ENCODE peak calls at places on chromosomes 3 and 15, in five cellular contexts. One of them, this sample, is unnamed.

GRCh38 chr3:27615555-27615954 is 106.6 kb downstream of the EOMES start:
- DNase-seq in heart left ventricle: no peak
- DNase-seq in upper lobe of right lung: no peak
- DNase-seq in A549: no peak
- DNase-seq in psoas muscle: no peak
- DNase-seq in this sample: peak

GRCh38 chr15:30922469-30923311 is 19.0 kb downstream of the FAN1 start:
- DNase-seq in heart left ventricle: no peak
- DNase-seq in upper lobe of right lung: no peak
- DNase-seq in A549: peak
- DNase-seq in psoas muscle: no peak
- DNase-seq in this sample: no peak

GRCh38 chr3:30300844-30301243 is 305.6 kb upstream of the TGFBR2 start:
- DNase-seq in heart left ventricle: no peak
- DNase-seq in upper lobe of right lung: no peak
- DNase-seq in A549: peak
- DNase-seq in psoas muscle: no peak
- DNase-seq in this sample: no peak

GRCh38 chr3:117103645-117104044 is 394.1 kb downstream of the TUSC7 start:
- DNase-seq in heart left ventricle: no peak
- DNase-seq in upper lobe of right lung: no peak
- DNase-seq in A549: no peak
- DNase-seq in psoas muscle: no peak
- DNase-seq in this sample: no peak

GRCh38 chr3:187223799-187224198 is 26.5 kb downstream of the RTP1 start:
- DNase-seq in heart left ventricle: no peak
- DNase-seq in upper lobe of right lung: no peak
- DNase-seq in A549: no peak
- DNase-seq in psoas muscle: no peak
- DNase-seq in this sample: peak

GRCh38 chr3:150744041-150745026 is 18.6 kb downstream of the SIAH2 start:
- DNase-seq in heart left ventricle: no peak
- DNase-seq in upper lobe of right lung: no peak
- DNase-seq in A549: no peak
- DNase-seq in psoas muscle: no peak
- DNase-seq in this sample: peak

GRCh38 chr3:37768107-37768809 is 93.4 kb upstream of the CTDSPL start:
- DNase-seq in heart left ventricle: no peak
- DNase-seq in upper lobe of right lung: no peak
- DNase-seq in A549: peak
- DNase-seq in psoas muscle: no peak
- DNase-seq in this sample: no peak

GRCh38 chr15:58221591-58222241 is 83.5 kb downstream of the AQP9 start:
- DNase-seq in heart left ventricle: no peak
- DNase-seq in upper lobe of right lung: no peak
- DNase-seq in A549: peak
- DNase-seq in psoas muscle: no peak
- DNase-seq in this sample: no peak

GRCh38 chr3:9876991-9877390 is 3.1 kb downstream of the CIDEC start:
- DNase-seq in heart left ventricle: no peak
- DNase-seq in upper lobe of right lung: no peak
- DNase-seq in A549: no peak
- DNase-seq in psoas muscle: no peak
- DNase-seq in this sample: no peak

GRCh38 chr3:17039579-17039978 is 154.8 kb downstream of the PLCL2 start:
- DNase-seq in heart left ventricle: no peak
- DNase-seq in upper lobe of right lung: no peak
- DNase-seq in A549: peak
- DNase-seq in psoas muscle: no peak
- DNase-seq in this sample: no peak

GRCh38 chr15:53627279-53627678 is 132.2 kb downstream of the WDR72 start:
- DNase-seq in heart left ventricle: no peak
- DNase-seq in upper lobe of right lung: no peak
- DNase-seq in A549: no peak
- DNase-seq in psoas muscle: no peak
- DNase-seq in this sample: no peak

GRCh38 chr3:181906338-181906737 is 194.6 kb downstream of the SOX2 start:
- DNase-seq in heart left ventricle: no peak
- DNase-seq in upper lobe of right lung: no peak
- DNase-seq in A549: no peak
- DNase-seq in psoas muscle: no peak
- DNase-seq in this sample: no peak

GRCh38 chr3:5011555-5012256 is 32.5 kb downstream of the BHLHE40 start:
- DNase-seq in heart left ventricle: no peak
- DNase-seq in upper lobe of right lung: peak
- DNase-seq in A549: no peak
- DNase-seq in psoas muscle: no peak
- DNase-seq in this sample: no peak

GRCh38 chr3:39409514-39410136 is 3.1 kb downstream of the RPSA start:
- DNase-seq in heart left ventricle: no peak
- DNase-seq in upper lobe of right lung: no peak
- DNase-seq in A549: no peak
- DNase-seq in psoas muscle: no peak
- DNase-seq in this sample: no peak
- H3K4me3 ChIP-seq in heart left ventricle: no peak
- H3K4me3 ChIP-seq in upper lobe of right lung: no peak
- H3K4me3 ChIP-seq in A549: peak
- H3K4me3 ChIP-seq in psoas muscle: peak
- H3K4me3 ChIP-seq in this sample: no peak

DNA sequence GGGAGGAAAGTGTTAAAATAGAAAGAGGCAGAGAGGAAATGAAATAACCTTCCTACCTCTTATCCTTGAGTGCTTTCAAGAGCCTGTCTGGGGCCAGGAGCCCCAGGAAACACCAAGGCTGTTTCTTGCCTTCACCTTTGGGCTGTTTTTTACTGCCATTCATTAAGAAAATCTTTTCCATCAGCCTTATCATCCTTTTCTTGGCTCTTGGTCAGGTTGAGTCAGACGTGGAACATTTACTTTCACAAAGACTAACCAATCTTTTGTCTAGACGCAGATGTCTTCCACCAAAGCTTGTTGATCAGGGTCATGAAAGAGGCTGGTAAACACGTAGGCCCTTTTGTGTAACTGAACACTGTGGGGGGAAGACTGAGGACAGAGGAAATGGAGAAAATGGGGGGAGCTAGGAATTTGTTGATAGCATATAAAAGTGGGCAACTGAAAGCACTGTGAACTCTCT is 151.0 kb upstream of the THBS1 start:
- DNase-seq in heart left ventricle: no peak
- DNase-seq in upper lobe of right lung: no peak
- DNase-seq in A549: peak
- DNase-seq in psoas muscle: no peak
- DNase-seq in this sample: no peak
- TF ChIP-seq CTCF in heart left ventricle: no peak
- TF ChIP-seq CTCF in upper lobe of right lung: no peak
- TF ChIP-seq CTCF in A549: no peak
- TF ChIP-seq CTCF in psoas muscle: no peak
- TF ChIP-seq CTCF in this sample: no peak

GRCh38 chr15:70480196-70480856 is 283.0 kb downstream of the UACA start:
- DNase-seq in heart left ventricle: no peak
- DNase-seq in upper lobe of right lung: no peak
- DNase-seq in A549: no peak
- DNase-seq in psoas muscle: no peak
- DNase-seq in this sample: no peak
- H3K4me3 ChIP-seq in heart left ventricle: no peak
- H3K4me3 ChIP-seq in upper lobe of right lung: no peak
- H3K4me3 ChIP-seq in A549: no peak
- H3K4me3 ChIP-seq in psoas muscle: no peak
- H3K4me3 ChIP-seq in this sample: no peak

DNA sequence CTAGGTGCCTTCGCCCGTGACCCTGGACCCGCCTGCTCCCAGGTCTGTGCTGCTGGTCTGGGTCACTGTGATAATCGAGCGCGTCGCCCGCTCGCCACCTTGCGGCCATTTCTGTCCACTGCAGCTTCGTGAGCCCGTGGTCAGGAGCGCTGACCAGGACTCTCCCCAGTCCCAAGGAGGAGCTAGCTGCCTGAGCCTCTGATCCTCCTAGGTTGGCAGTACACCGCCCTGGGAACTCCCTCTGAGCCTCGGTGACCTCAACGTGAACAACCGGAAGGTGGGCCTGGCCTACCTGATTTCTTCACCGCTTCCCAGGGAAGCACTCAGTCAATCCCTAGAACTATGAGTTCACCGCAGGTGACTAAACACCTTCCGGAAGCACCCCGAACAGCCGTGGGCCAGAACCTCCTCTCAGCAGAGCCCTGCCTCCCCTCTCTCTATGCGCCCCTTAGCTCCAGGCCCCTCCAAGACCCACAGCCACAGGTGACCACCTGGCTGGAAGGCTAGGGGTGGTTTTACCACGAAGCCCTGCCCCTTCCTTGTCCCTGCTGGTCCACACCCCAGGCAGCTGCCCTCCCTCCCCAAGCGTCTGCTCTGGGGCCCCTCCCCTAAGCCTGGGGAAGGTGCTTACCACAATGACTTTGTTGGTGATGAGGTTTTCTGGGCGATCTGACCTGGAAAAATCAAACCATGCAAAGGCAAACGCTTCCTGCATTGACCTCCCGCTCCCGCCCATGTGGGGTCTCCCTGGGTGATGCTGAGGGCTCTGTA is 9.7 kb downstream of the PLA2G4D start:
- DNase-seq in heart left ventricle: peak
- DNase-seq in upper lobe of right lung: peak
- DNase-seq in A549: peak
- DNase-seq in psoas muscle: peak
- DNase-seq in this sample: no peak
- TF ChIP-seq CTCF in heart left ventricle: peak
- TF ChIP-seq CTCF in upper lobe of right lung: peak
- TF ChIP-seq CTCF in A549: peak
- TF ChIP-seq CTCF in psoas muscle: peak
- TF ChIP-seq CTCF in this sample: peak

DNA sequence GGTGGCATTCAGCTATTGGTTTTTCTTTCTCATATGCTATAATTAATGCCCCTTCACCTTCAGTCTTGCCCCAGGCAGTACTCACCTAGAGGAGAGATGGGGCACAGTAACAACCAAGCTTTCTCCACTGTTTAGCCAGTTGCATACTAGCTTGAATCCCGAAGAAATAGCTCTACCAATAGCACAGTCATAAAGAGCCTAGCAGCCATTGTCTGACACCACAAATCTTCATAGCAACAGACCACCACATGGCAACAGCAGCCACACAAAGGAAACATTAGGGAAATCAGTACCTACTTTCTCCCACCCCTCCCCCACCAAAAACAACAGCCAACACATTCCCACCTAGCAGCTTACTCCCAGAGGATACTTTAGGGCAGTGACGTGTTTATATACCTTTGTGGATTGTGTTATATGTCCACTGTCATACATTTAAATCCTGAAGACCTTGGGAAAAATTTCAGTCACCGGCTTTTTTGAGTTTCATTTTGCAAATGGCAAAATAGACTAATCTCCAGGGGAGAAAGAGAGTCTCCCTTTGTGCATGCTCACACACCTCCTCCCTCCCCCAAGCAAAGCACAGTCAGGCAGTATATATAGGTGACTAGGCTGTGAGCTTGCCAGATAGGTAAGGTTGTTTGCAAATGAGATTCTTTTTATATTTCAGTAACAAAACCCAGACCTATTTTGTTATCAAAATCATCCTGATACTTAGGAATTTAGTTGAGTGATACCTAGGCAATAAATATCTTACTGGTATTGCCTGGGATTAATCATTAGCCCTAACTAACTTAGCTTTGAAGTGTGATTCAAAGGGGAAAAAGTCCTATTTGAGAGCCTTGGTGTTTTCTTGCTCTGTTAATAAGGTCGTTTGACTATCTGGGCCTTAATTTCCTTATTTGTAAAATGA is 140.6 kb downstream of the RBPMS2 start:
- DNase-seq in heart left ventricle: no peak
- DNase-seq in upper lobe of right lung: no peak
- DNase-seq in A549: peak
- DNase-seq in psoas muscle: no peak
- DNase-seq in this sample: no peak
- H3K4me3 ChIP-seq in heart left ventricle: no peak
- H3K4me3 ChIP-seq in upper lobe of right lung: no peak
- H3K4me3 ChIP-seq in A549: no peak
- H3K4me3 ChIP-seq in psoas muscle: no peak
- H3K4me3 ChIP-seq in this sample: no peak

GRCh38 chr15:92273732-92274131 is 119.9 kb upstream of the ST8SIA2 start:
- DNase-seq in heart left ventricle: no peak
- DNase-seq in upper lobe of right lung: no peak
- DNase-seq in A549: no peak
- DNase-seq in psoas muscle: no peak
- DNase-seq in this sample: no peak

GRCh38 chr15:92272106-92272505 is 121.6 kb upstream of the ST8SIA2 start:
- DNase-seq in heart left ventricle: no peak
- DNase-seq in upper lobe of right lung: no peak
- DNase-seq in A549: no peak
- DNase-seq in psoas muscle: no peak
- DNase-seq in this sample: no peak

GRCh38 chr15:92273286-92273685 is 120.4 kb upstream of the ST8SIA2 start:
- DNase-seq in heart left ventricle: no peak
- DNase-seq in upper lobe of right lung: no peak
- DNase-seq in A549: no peak
- DNase-seq in psoas muscle: no peak
- DNase-seq in this sample: no peak

GRCh38 chr15:92277776-92278175 is 115.9 kb upstream of the ST8SIA2 start:
- DNase-seq in heart left ventricle: peak
- DNase-seq in upper lobe of right lung: no peak
- DNase-seq in A549: peak
- DNase-seq in psoas muscle: no peak
- DNase-seq in this sample: no peak
- TF ChIP-seq CTCF in heart left ventricle: peak
- TF ChIP-seq CTCF in upper lobe of right lung: peak
- TF ChIP-seq CTCF in A549: peak
- TF ChIP-seq CTCF in psoas muscle: peak
- TF ChIP-seq CTCF in this sample: peak

GRCh38 chr3:73618461-73618860 is 6.3 kb downstream of the PDZRN3 start:
- DNase-seq in heart left ventricle: no peak
- DNase-seq in upper lobe of right lung: no peak
- DNase-seq in A549: no peak
- DNase-seq in psoas muscle: no peak
- DNase-seq in this sample: no peak
- H3K4me3 ChIP-seq in heart left ventricle: no peak
- H3K4me3 ChIP-seq in upper lobe of right lung: no peak
- H3K4me3 ChIP-seq in A549: no peak
- H3K4me3 ChIP-seq in psoas muscle: no peak
- H3K4me3 ChIP-seq in this sample: no peak

GRCh38 chr15:56356616-56357015 is 8.6 kb upstream of the TEX9 start:
- DNase-seq in heart left ventricle: no peak
- DNase-seq in upper lobe of right lung: no peak
- DNase-seq in A549: no peak
- DNase-seq in psoas muscle: no peak
- DNase-seq in this sample: no peak
- TF ChIP-seq CTCF in heart left ventricle: no peak
- TF ChIP-seq CTCF in upper lobe of right lung: no peak
- TF ChIP-seq CTCF in A549: no peak
- TF ChIP-seq CTCF in psoas muscle: no peak
- TF ChIP-seq CTCF in this sample: no peak